ENCODE peak calls at places on chromosome 13, in four cellular contexts. One of them, this sample, is unnamed.

GRCh38 chr13:30685320-30685859 is 50.0 kb upstream of the ALOX5AP start:
- DNase-seq in GM12878: no peak
- DNase-seq in H1: no peak
- DNase-seq in HepG2: no peak
- DNase-seq in this sample: no peak

GRCh38 chr13:29578300-29579048 is 17.0 kb downstream of the SLC7A1 start:
- DNase-seq in GM12878: no peak
- DNase-seq in H1: no peak
- DNase-seq in HepG2: no peak
- DNase-seq in this sample: no peak

GRCh38 chr13:34533941-34534340 is 408.1 kb upstream of the NBEA start:
- DNase-seq in GM12878: no peak
- DNase-seq in H1: no peak
- DNase-seq in HepG2: no peak
- DNase-seq in this sample: no peak

GRCh38 chr13:94169783-94170513 is 309.5 kb downstream of the DCT start:
- DNase-seq in GM12878: no peak
- DNase-seq in H1: no peak
- DNase-seq in HepG2: no peak
- DNase-seq in this sample: no peak

GRCh38 chr13:24033527-24034302 is 126.8 kb upstream of the SPATA13 start:
- DNase-seq in GM12878: no peak
- DNase-seq in H1: no peak
- DNase-seq in HepG2: no peak
- DNase-seq in this sample: no peak

GRCh38 chr13:35139591-35139990 is 197.5 kb downstream of the NBEA start:
- DNase-seq in GM12878: no peak
- DNase-seq in H1: no peak
- DNase-seq in HepG2: no peak
- DNase-seq in this sample: no peak

GRCh38 chr13:112434937-112435523 is 58.9 kb downstream of the SPACA7 start:
- DNase-seq in GM12878: no peak
- DNase-seq in H1: no peak
- DNase-seq in HepG2: no peak
- DNase-seq in this sample: no peak

GRCh38 chr13:20272571-20273171 is 40.6 kb upstream of the GJB6 start:
- DNase-seq in GM12878: no peak
- DNase-seq in H1: no peak
- DNase-seq in HepG2: no peak
- DNase-seq in this sample: no peak

GRCh38 chr13:26562538-26562890 is 5.0 kb downstream of the WASF3 start:
- DNase-seq in GM12878: no peak
- DNase-seq in H1: no peak
- DNase-seq in HepG2: no peak
- DNase-seq in this sample: no peak

GRCh38 chr13:54144809-54145208 is 1116.2 kb downstream of the OLFM4 start:
- DNase-seq in GM12878: no peak
- DNase-seq in H1: no peak
- DNase-seq in HepG2: no peak
- DNase-seq in this sample: no peak

DNA sequence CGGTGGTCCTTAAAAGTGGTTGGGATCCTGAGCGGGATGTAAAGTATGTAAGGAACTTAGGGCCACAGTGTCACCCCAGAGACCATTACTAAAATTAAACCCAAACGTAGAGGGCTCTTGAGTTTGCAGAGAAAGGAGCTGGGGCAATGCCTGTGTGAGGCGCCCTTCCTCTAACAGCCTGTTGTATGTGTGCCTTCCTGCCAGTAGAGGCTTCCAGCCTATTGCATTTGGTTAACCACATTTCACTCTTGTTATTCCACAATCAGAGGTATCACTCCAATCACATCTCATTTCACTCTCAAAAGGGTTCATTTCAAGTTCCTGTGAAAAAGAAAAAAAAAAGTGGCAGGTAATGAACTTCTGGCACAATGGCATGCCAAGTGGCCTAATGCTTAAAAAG is 29.4 kb downstream of the DIAPH3 start:
- DNase-seq in GM12878: no peak
- DNase-seq in H1: no peak
- DNase-seq in HepG2: no peak
- DNase-seq in this sample: no peak
- TF ChIP-seq SUZ12 in GM12878: no peak
- TF ChIP-seq SUZ12 in H1: no peak
- TF ChIP-seq SUZ12 in HepG2: no peak
- TF ChIP-seq SUZ12 in this sample: no peak

DNA sequence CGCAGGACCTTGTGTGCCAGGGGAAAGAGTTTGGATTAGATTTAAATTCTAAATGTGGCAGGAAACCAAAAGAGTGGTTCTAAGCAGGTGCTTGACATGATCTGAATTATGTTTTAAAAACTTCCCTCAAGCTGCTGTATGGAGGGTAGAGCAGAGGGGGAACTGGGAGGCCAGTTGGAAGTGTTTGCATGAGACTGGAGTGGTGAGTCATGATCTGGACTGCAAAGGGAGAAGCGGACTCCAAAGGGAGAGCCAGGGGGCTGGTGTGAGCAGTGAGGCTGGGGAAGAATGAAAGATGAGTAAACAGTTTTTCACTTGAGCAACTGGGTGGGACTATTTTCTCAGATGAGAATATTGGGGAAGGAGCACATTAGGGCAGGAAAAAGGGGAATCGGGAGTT is 206.1 kb downstream of the DNAJC15 start:
- DNase-seq in GM12878: no peak
- DNase-seq in H1: no peak
- DNase-seq in HepG2: no peak
- DNase-seq in this sample: no peak
- TF ChIP-seq ZNF274 in GM12878: no peak
- TF ChIP-seq ZNF274 in H1: no peak
- TF ChIP-seq ZNF274 in HepG2: no peak
- TF ChIP-seq ZNF274 in this sample: no peak

DNA sequence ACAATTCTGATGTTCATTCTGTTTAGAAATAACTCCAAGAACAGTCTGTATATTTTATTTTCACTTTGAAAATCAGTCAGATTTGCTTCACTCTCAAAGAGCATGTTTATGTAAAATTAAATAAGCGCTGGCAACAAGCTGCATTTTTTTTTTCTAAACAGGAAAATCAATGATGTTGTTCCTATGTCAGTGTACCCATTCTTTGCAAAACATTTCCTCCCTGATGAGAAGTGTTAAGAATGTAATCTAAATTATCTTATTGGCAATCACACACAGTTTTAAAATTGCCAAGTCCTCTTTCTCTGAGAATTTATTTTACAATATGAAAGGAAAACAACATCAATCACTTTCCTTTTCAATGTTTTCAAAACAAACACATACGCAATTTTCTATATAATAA is 333.8 kb downstream of the KCTD12 start:
- DNase-seq in GM12878: no peak
- DNase-seq in H1: no peak
- DNase-seq in HepG2: no peak
- DNase-seq in this sample: no peak
- H3K4me3 ChIP-seq in GM12878: no peak
- H3K4me3 ChIP-seq in H1: no peak
- H3K4me3 ChIP-seq in HepG2: no peak
- H3K4me3 ChIP-seq in this sample: no peak

GRCh38 chr13:32264407-32264806 is 50.8 kb downstream of the ZAR1L start:
- DNase-seq in GM12878: no peak
- DNase-seq in H1: no peak
- DNase-seq in HepG2: no peak
- DNase-seq in this sample: no peak

GRCh38 chr13:32259116-32259515 is 56.0 kb downstream of the ZAR1L start:
- DNase-seq in GM12878: no peak
- DNase-seq in H1: no peak
- DNase-seq in HepG2: peak
- DNase-seq in this sample: no peak

GRCh38 chr13:32262619-32263018 is 52.5 kb downstream of the ZAR1L start:
- DNase-seq in GM12878: no peak
- DNase-seq in H1: no peak
- DNase-seq in HepG2: no peak
- DNase-seq in this sample: no peak

GRCh38 chr13:32262165-32262564 is 53.0 kb downstream of the ZAR1L start:
- DNase-seq in GM12878: no peak
- DNase-seq in H1: no peak
- DNase-seq in HepG2: no peak
- DNase-seq in this sample: no peak

GRCh38 chr13:32261567-32261966 is 53.6 kb downstream of the ZAR1L start:
- DNase-seq in GM12878: no peak
- DNase-seq in H1: no peak
- DNase-seq in HepG2: no peak
- DNase-seq in this sample: no peak
- TF ChIP-seq SUZ12 in GM12878: no peak
- TF ChIP-seq SUZ12 in H1: no peak
- TF ChIP-seq SUZ12 in HepG2: no peak
- TF ChIP-seq SUZ12 in this sample: no peak

DNA sequence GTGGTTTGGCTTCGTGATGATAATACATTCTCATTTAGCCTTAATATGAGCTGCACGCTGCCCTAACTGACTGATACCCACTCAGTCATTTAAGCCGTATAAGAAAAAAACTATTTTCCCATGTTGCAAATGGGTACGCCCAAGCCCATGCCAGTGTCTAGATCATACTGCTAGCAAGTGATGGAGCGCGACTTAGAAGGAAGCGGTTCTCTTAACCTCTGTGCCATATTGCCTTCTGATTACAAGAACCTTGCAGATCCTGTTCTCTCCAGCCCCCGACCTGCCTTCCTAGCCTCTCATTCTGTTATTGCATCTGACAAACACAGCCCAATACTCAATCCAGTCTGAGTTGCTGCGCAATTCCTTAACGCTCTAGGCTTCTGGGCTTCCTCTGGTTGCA is 603 bp downstream of the GPALPP1 start:
- DNase-seq in GM12878: no peak
- DNase-seq in H1: no peak
- DNase-seq in HepG2: no peak
- DNase-seq in this sample: no peak
- TF ChIP-seq ZNF274 in GM12878: no peak
- TF ChIP-seq ZNF274 in H1: no peak
- TF ChIP-seq ZNF274 in HepG2: no peak
- TF ChIP-seq ZNF274 in this sample: no peak

GRCh38 chr13:50011461-50011860 is 3.8 kb upstream of the KCNRG start:
- DNase-seq in GM12878: no peak
- DNase-seq in H1: no peak
- DNase-seq in HepG2: no peak
- DNase-seq in this sample: no peak

GRCh38 chr13:50001287-50001686 is 4.4 kb downstream of the TRIM13 start:
- DNase-seq in GM12878: no peak
- DNase-seq in H1: no peak
- DNase-seq in HepG2: no peak
- DNase-seq in this sample: no peak

GRCh38 chr13:50006426-50007135 is 8.7 kb upstream of the KCNRG start:
- DNase-seq in GM12878: no peak
- DNase-seq in H1: no peak
- DNase-seq in HepG2: no peak
- DNase-seq in this sample: no peak
- H3K4me3 ChIP-seq in GM12878: no peak
- H3K4me3 ChIP-seq in H1: no peak
- H3K4me3 ChIP-seq in HepG2: no peak
- H3K4me3 ChIP-seq in this sample: no peak

GRCh38 chr13:28047784-28048388 is 52.5 kb downstream of the FLT3 start:
- DNase-seq in GM12878: peak
- DNase-seq in H1: no peak
- DNase-seq in HepG2: no peak
- DNase-seq in this sample: no peak
- TF ChIP-seq SUZ12 in GM12878: no peak
- TF ChIP-seq SUZ12 in H1: no peak
- TF ChIP-seq SUZ12 in HepG2: no peak
- TF ChIP-seq SUZ12 in this sample: no peak